ENCODE peak calls at places on chromosomes 4 and X, in nine cellular contexts. N, Q, A, W, M, S, D, I and E are unnamed samples.

GRCh38 chrX:150842198-150842553 is 56.3 kb downstream of the CD99L2 start:
- DNase-seq in M (no peak), I (no peak), Q (no peak), S (no peak), D (no peak), A (no peak), N (no peak), W (no peak), E (no peak)

GRCh38 chr4:20698382-20698781 is 1.9 kb upstream of the PACRGL start:
- DNase-seq in W (no peak), A (no peak), Q (no peak), M (no peak), S (peak; percentile 52), D (no peak), N (no peak), I (no peak), E (no peak)

GRCh38 chr4:113564493-113564892 is 197.0 kb downstream of the CAMK2D start:
- DNase-seq in M (no peak), N (no peak), A (no peak), D (no peak), S (no peak), Q (no peak), I (no peak), W (no peak), E (no peak)

GRCh38 chr4:14289708-14290107 is 662.2 kb upstream of the BOD1L1 start:
- DNase-seq in W (no peak), A (no peak), I (no peak), N (no peak), Q (no peak), M (no peak), D (no peak), S (peak; percentile 64), E (no peak)

GRCh38 chr4:5051210-5051691 is at the start of gene STK32B:
- DNase-seq in I (no peak), S (peak; percentile 45), M (no peak), A (peak; percentile 61), D (no peak), W (peak; percentile 57), Q (no peak), N (peak; percentile 18), E (no peak)

GRCh38 chrX:69155786-69156520 is 9.3 kb downstream of the PJA1 start:
- DNase-seq in I (no peak), N (no peak), A (no peak), S (no peak), M (no peak), W (no peak), Q (no peak), D (no peak), E (no peak)

GRCh38 chr4:10546-10870 is 42.6 kb upstream of the ZNF595 start:
- DNase-seq in I (no peak), D (no peak), M (no peak), A (no peak), W (no peak), S (no peak), N (no peak), Q (no peak), E (no peak)

GRCh38 chrX:15926622-15927021 is 72.0 kb upstream of the AP1S2 start:
- DNase-seq in N (no peak), S (no peak), D (no peak), Q (no peak), W (no peak), I (no peak), M (no peak), A (no peak), E (no peak)

GRCh38 chr4:60241886-60242285 is 958.2 kb upstream of the ADGRL3 start:
- DNase-seq in Q (no peak), I (no peak), A (no peak), M (no peak), W (no peak), D (no peak), S (no peak), N (no peak), E (no peak)

GRCh38 chrX:71291381-71291780 is 7.9 kb downstream of the NONO start:
- DNase-seq in Q (no peak), W (no peak), N (no peak), S (no peak), D (no peak), M (no peak), A (no peak), I (no peak), E (no peak)

GRCh38 chr4:20288846-20289512 is 37.3 kb downstream of the SLIT2 start:
- DNase-seq in M (no peak), S (no peak), W (no peak), N (no peak), Q (no peak), A (no peak), D (no peak), I (no peak), E (no peak)

GRCh38 chr4:101761405-101761804 is 29.1 kb upstream of the BANK1 start:
- DNase-seq in M (no peak), Q (no peak), A (no peak), S (no peak), W (no peak), D (no peak), I (no peak), N (no peak), E (no peak)

GRCh38 chrX:154735695-154736393 is 15.0 kb downstream of the GAB3 start:
- DNase-seq in N (no peak), S (peak; percentile 86), M (no peak), D (no peak), A (no peak), Q (no peak), I (no peak), W (no peak), E (no peak)

GRCh38 chr4:152454398-152455011 is 81.4 kb downstream of the FBXW7 start:
- DNase-seq in A (no peak), Q (no peak), D (peak; percentile 13), N (peak; percentile 9), S (peak; percentile 24), I (no peak), W (no peak), M (no peak), E (no peak)

GRCh38 chr4:119536572-119537528 is 91.8 kb downstream of the PDE5A start:
- DNase-seq in I (no peak), W (no peak), N (no peak), Q (no peak), S (peak; percentile 11), M (no peak), A (no peak), D (no peak), E (no peak)

GRCh38 chrX:37926700-37927099 is 79.3 kb upstream of the DYNLT3 start:
- DNase-seq in Q (no peak), A (no peak), S (peak; percentile 45), I (no peak), M (no peak), N (peak; percentile 11), D (peak; percentile 2), W (no peak), E (no peak)

GRCh38 chrX:63750846-63751245 is 34.2 kb downstream of the ARHGEF9 start:
- DNase-seq in W (no peak), N (no peak), Q (no peak), M (no peak), A (no peak), D (no peak), S (no peak), I (no peak), E (no peak)